ENCODE peak calls at places on chromosomes 3 and 15, in seven cellular contexts. W is NCI-H460, Y is kidney epithelial cell, G is KG1, Z is PC-3, C is HFFc6, S is cardiac muscle cell. R is an unnamed sample.
A peak's percentile ranks its signal among the peaks of the same experiment; 100 is the strongest.

GRCh38 chr15:99251436-99251821 is at the start of gene LRRC28:
- DNase-seq in W (no peak), Y (no peak), G (no peak), Z (no peak), C (no peak), S (no peak), R (no peak)

GRCh38 chr3:117611242-117611641 is 901.7 kb downstream of the TUSC7 start:
- DNase-seq in W (no peak), Y (no peak), G (no peak), Z (no peak), C (no peak), S (no peak), R (no peak)

GRCh38 chr3:182258538-182259177 is 534.6 kb upstream of the ATP11B start:
- DNase-seq in W (peak; percentile 25), Y (peak; percentile 28), G (no peak), Z (peak; percentile 66), C (no peak), S (peak; percentile 55), R (no peak)

GRCh38 chr15:101811902-101812301 is at the start of gene OR4F15:
- DNase-seq in W (no peak), Y (no peak), G (no peak), Z (no peak), C (no peak), S (no peak), R (no peak)

GRCh38 chr3:9746330-9746729 is 3.4 kb upstream of the OGG1 start:
- DNase-seq in W (no peak), Y (peak; percentile 23), G (no peak), Z (peak; percentile 45), C (peak; percentile 80), S (peak; percentile 94), R (no peak)

GRCh38 chr15:40969363-40969762 is 16.1 kb downstream of the CHAC1 start:
- DNase-seq in W (no peak), Y (no peak), G (no peak), Z (no peak), C (no peak), S (no peak), R (no peak)

GRCh38 chr15:48145923-48146322 is 25.1 kb downstream of the SLC24A5 start:
- DNase-seq in W (no peak), Y (no peak), G (no peak), Z (no peak), C (no peak), S (no peak), R (no peak)

GRCh38 chr3:39000008-39000450 is 51.7 kb downstream of the SCN11A start:
- DNase-seq in W (peak; percentile 48), Y (peak; percentile 29), G (peak; percentile 19), Z (peak; percentile 90), C (peak; percentile 74), S (peak; percentile 71), R (no peak)

GRCh38 chr3:111936967-111937366 is 41.9 kb upstream of the ABHD10 start:
- DNase-seq in W (no peak), Y (no peak), G (no peak), Z (peak; percentile 52), C (peak; percentile 40), S (peak; percentile 24), R (no peak)

GRCh38 chr3:123258811-123259420 is 57.2 kb downstream of the SEC22A start:
- DNase-seq in W (peak; percentile 16), Y (no peak), G (no peak), Z (peak; percentile 81), C (peak; percentile 69), S (peak; percentile 80), R (no peak)

GRCh38 chr3:133949438-133949837 is 53.8 kb upstream of the RAB6B start:
- DNase-seq in W (no peak), Y (no peak), G (no peak), Z (no peak), C (peak; percentile 33), S (peak; percentile 87), R (no peak)

GRCh38 chr3:158107508-158108095 is 1.4 kb upstream of the SHOX2 start:
- DNase-seq in W (no peak), Y (no peak), G (no peak), Z (no peak), C (no peak), S (no peak), R (no peak)

GRCh38 chr15:37289109-37289765 is 188.9 kb upstream of the MEIS2 start:
- DNase-seq in W (no peak), Y (no peak), G (no peak), Z (peak; percentile 49), C (peak; percentile 28), S (peak; percentile 30), R (no peak)

GRCh38 chr15:75407083-75407482 is 38.7 kb upstream of the MAN2C1 start:
- DNase-seq in W (no peak), Y (no peak), G (no peak), Z (no peak), C (no peak), S (no peak), R (no peak)

GRCh38 chr15:52726195-52726594 is 47.0 kb upstream of the ATOSA start:
- DNase-seq in W (no peak), Y (no peak), G (no peak), Z (no peak), C (no peak), S (no peak), R (no peak)

GRCh38 chr15:42133892-42134502 is 22.4 kb downstream of the PLA2G4F start:
- DNase-seq in W (peak; percentile 41), Y (no peak), G (peak; percentile 21), Z (peak; percentile 79), C (peak; percentile 35), S (peak; percentile 57), R (peak; percentile 29)

GRCh38 chr3:185175370-185175987 is 22.6 kb upstream of the C3orf70 start:
- DNase-seq in W (no peak), Y (no peak), G (peak; percentile 27), Z (no peak), C (no peak), S (peak; percentile 88), R (peak; percentile 22)

GRCh38 chr3:12345141-12345561 is 56.3 kb downstream of the PPARG start:
- DNase-seq in W (no peak), Y (peak; percentile 19), G (no peak), Z (peak; percentile 85), C (peak; percentile 70), S (peak; percentile 85), R (no peak)

GRCh38 chr3:129018751-129019150 is 17.6 kb downstream of the EFCC1 start:
- DNase-seq in W (no peak), Y (no peak), G (no peak), Z (no peak), C (no peak), S (no peak), R (no peak)

GRCh38 chr3:150249776-150250175 is 158.3 kb upstream of the TSC22D2 start:
- DNase-seq in W (no peak), Y (no peak), G (no peak), Z (no peak), C (no peak), S (no peak), R (no peak)

GRCh38 chr3:182117583-182117982 is 405.9 kb downstream of the SOX2 start:
- DNase-seq in W (no peak), Y (no peak), G (no peak), Z (no peak), C (no peak), S (no peak), R (no peak)

GRCh38 chr3:22792533-22792932 is 410.6 kb upstream of the UBE2E2 start:
- DNase-seq in W (no peak), Y (no peak), G (no peak), Z (no peak), C (no peak), S (no peak), R (no peak)

GRCh38 chr15:70327328-70328136 is 229.8 kb upstream of the TLE3 start:
- DNase-seq in W (no peak), Y (peak; percentile 38), G (no peak), Z (no peak), C (peak; percentile 82), S (peak; percentile 92), R (no peak)

R was measured in hypothalamus.